ENCODE peak calls at places on chromosome 6, in ten cellular contexts. Z is foreskin fibroblast, G is right lobe of liver, W is adrenal gland, M is GM06990, T is epithelial cell of esophagus, S is AG09319, Q is fibroblast of lung, K is glutamatergic neuron, V is A549. Y is an unnamed sample.

GRCh38 chr6:7467007-7467897 is 74.2 kb upstream of the DSP start:
- DNase-seq in Z (no peak), G (no peak), W (peak; percentile 74), M (no peak), T (no peak), S (no peak), Q (no peak), K (no peak), V (no peak), Y (no peak)

GRCh38 chr6:33985947-33986346 is 159.9 kb downstream of the GRM4 start:
- DNase-seq in Z (no peak), G (no peak), W (no peak), M (no peak), T (no peak), S (no peak), Q (no peak), K (no peak), V (no peak), Y (no peak)

GRCh38 chr6:143248359-143248758 is 187.7 kb downstream of the AIG1 start:
- DNase-seq in Z (no peak), G (no peak), W (no peak), M (no peak), T (no peak), S (no peak), Q (no peak), K (no peak), V (no peak), Y (no peak)

GRCh38 chr6:13217206-13217905 is 111.0 kb downstream of the TBC1D7 start:
- DNase-seq in Z (peak; percentile 50), G (no peak), W (no peak), M (no peak), T (no peak), S (no peak), Q (no peak), K (no peak), V (no peak), Y (no peak)

GRCh38 chr6:54156650-54157250 is 45.5 kb downstream of the MLIP start:
- DNase-seq in Z (no peak), G (no peak), W (no peak), M (no peak), T (no peak), S (no peak), Q (peak; percentile 15), K (no peak), V (no peak), Y (no peak)

GRCh38 chr6:132070356-132070755 is 119.2 kb upstream of the CCN2 start:
- DNase-seq in Z (no peak), G (no peak), W (no peak), M (no peak), T (peak; percentile 28), S (no peak), Q (peak; percentile 50), K (no peak), V (no peak), Y (no peak)

GRCh38 chr6:88013015-88013414 is 34.6 kb upstream of the SPACA1 start:
- DNase-seq in Z (no peak), G (no peak), W (peak; percentile 5), M (peak; percentile 14), T (no peak), S (no peak), Q (no peak), K (no peak), V (no peak), Y (no peak)

GRCh38 chr6:156718647-156719394 is 58.4 kb upstream of the ARID1B start:
- DNase-seq in Z (peak; percentile 17), G (no peak), W (peak; percentile 76), M (no peak), T (peak; percentile 80), S (no peak), Q (no peak), K (no peak), V (peak; percentile 40), Y (no peak)

GRCh38 chr6:52362443-52363221 is 681 bp downstream of the PAQR8 start:
- DNase-seq in Z (peak; percentile 57), G (peak; percentile 48), W (peak; percentile 22), M (peak; percentile 74), T (no peak), S (no peak), Q (no peak), K (peak; percentile 50), V (peak; percentile 8), Y (peak; percentile 16)

GRCh38 chr6:79841577-79842381 is 105.6 kb downstream of the ELOVL4 start:
- DNase-seq in Z (no peak), G (no peak), W (no peak), M (no peak), T (peak; percentile 36), S (no peak), Q (no peak), K (no peak), V (no peak), Y (no peak)

GRCh38 chr6:25866011-25866410 is 8.0 kb downstream of the SLC17A3 start:
- DNase-seq in Z (no peak), G (no peak), W (no peak), M (no peak), T (no peak), S (no peak), Q (no peak), K (no peak), V (no peak), Y (no peak)

DNA sequence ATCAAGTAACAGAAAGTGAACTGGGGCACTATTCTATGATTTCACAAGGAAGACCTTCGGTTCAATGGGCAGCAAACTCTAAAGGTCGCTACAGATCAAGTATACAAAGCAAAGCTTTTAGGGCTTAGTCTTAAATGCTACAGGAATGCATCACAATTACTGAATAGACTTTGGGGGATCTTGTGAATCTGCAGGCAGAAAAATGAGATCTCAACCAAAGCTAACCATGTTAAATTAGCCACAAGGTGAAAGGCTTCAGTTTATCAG is 98.0 kb upstream of the TMEM30A start:
- DNase-seq in Z (peak; percentile 29), G (no peak), W (no peak), M (no peak), T (no peak), S (no peak), Q (no peak), K (no peak), V (no peak), Y (no peak)
- TF ChIP-seq CTCF in Z (no peak), G (no peak), W (no peak), M (no peak), T (no peak), S (no peak), Q (no peak), K (no peak), V (no peak), Y (no peak)

GRCh38 chr6:99458319-99458718 is 33.2 kb upstream of the PNISR start:
- DNase-seq in Z (peak; percentile 36), G (no peak), W (no peak), M (no peak), T (peak; percentile 54), S (no peak), Q (peak; percentile 34), K (no peak), V (no peak), Y (no peak)
- TF ChIP-seq CTCF in Z (peak; percentile 24), G (peak; percentile 18), W (no peak), M (peak; percentile 39), T (no peak), S (peak; percentile 27), Q (peak; percentile 32), K (peak; percentile 23), V (no peak), Y (peak; percentile 46)

GRCh38 chr6:144548525-144548924 is 263.4 kb downstream of the UTRN start:
- DNase-seq in Z (no peak), G (no peak), W (no peak), M (no peak), T (no peak), S (no peak), Q (no peak), K (no peak), V (no peak), Y (no peak)
- TF ChIP-seq CTCF in Z (no peak), G (peak; percentile 45), W (no peak), M (no peak), T (no peak), S (no peak), Q (no peak), K (no peak), V (no peak), Y (no peak)

GRCh38 chr6:21587182-21587924 is 6.2 kb upstream of the SOX4 start:
- DNase-seq in Z (peak; percentile 76), G (peak; percentile 73), W (peak; percentile 46), M (peak; percentile 82), T (peak; percentile 74), S (no peak), Q (peak; percentile 76), K (peak; percentile 79), V (peak; percentile 36), Y (peak; percentile 58)
- TF ChIP-seq CTCF in Z (peak; percentile 27), G (no peak), W (no peak), M (peak; percentile 28), T (peak; percentile 17), S (peak; percentile 29), Q (peak; percentile 48), K (peak; percentile 41), V (no peak), Y (peak; percentile 50)

DNA sequence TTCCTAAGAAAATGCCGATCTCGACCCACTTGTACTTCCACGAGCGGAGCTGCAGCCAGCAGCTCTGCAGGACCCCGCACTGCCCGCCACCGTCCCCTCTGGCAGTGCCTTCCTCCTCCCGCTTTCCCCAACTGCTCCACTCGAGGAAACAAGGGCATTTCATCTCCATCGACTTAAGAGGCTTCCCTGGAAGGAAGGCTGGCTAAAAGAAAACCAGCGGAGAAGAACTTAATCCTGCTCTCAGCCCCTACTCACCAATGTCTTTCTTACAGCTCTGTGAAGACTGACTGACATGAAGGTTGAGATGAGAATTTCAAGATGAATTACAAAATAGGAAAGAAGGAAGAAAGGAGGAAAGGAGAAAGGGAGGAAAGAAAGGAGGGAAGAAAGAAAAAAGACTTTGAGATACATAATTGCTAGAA is 15.6 kb downstream of the FOXC1 start:
- DNase-seq in Z (peak; percentile 41), G (no peak), W (no peak), M (no peak), T (no peak), S (no peak), Q (peak; percentile 44), K (no peak), V (no peak), Y (no peak)
- TF ChIP-seq CTCF in Z (no peak), G (no peak), W (no peak), M (no peak), T (no peak), S (no peak), Q (no peak), K (no peak), V (no peak), Y (no peak)